ENCODE peak calls at places on chromosome 3, in four cellular contexts. A is AG10803, M is GM12865, K is astrocyte of the spinal cord. P is an unnamed sample.

GRCh38 chr3:33879540-33879939 is 81.1 kb downstream of the PDCD6IP start:
- DNase-seq in A (no peak), M (no peak), K (no peak), P (no peak)

GRCh38 chr3:151305081-151305777 is 11.4 kb downstream of the GPR87 start:
- DNase-seq in A (peak), M (no peak), K (peak), P (peak)

GRCh38 chr3:172625404-172625803 is 85.5 kb downstream of the NCEH1 start:
- DNase-seq in A (peak), M (no peak), K (no peak), P (no peak)

GRCh38 chr3:30084971-30085403 is 521.4 kb upstream of the TGFBR2 start:
- DNase-seq in A (no peak), M (no peak), K (peak), P (no peak)

GRCh38 chr3:37899101-37899707 is 37.5 kb downstream of the CTDSPL start:
- DNase-seq in A (no peak), M (peak), K (no peak), P (no peak)

GRCh38 chr3:63132456-63133250 is 145.5 kb upstream of the SYNPR start:
- DNase-seq in A (peak), M (no peak), K (no peak), P (no peak)

GRCh38 chr3:184600685-184601377 is 39.2 kb downstream of the EPHB3 start:
- DNase-seq in A (no peak), M (no peak), K (no peak), P (no peak)

GRCh38 chr3:155195558-155195957 is 97.9 kb downstream of the STRIT1 start:
- DNase-seq in A (no peak), M (no peak), K (no peak), P (no peak)

GRCh38 chr3:38985581-38985980 is 66.2 kb downstream of the SCN11A start:
- DNase-seq in A (peak), M (no peak), K (peak), P (peak)

GRCh38 chr3:121228971-121229370 is 316.8 kb downstream of the POLQ start:
- DNase-seq in A (no peak), M (no peak), K (no peak), P (no peak)

GRCh38 chr3:168436327-168436726 is 340.6 kb upstream of the GOLIM4 start:
- DNase-seq in A (no peak), M (no peak), K (no peak), P (no peak)

GRCh38 chr3:31300802-31301443 is 231.8 kb upstream of the STT3B start:
- DNase-seq in A (no peak), M (no peak), K (no peak), P (no peak)

GRCh38 chr3:153350420-153350819 is 188.4 kb downstream of the RAP2B start:
- DNase-seq in A (peak), M (no peak), K (peak), P (peak)

GRCh38 chr3:33278106-33278672 is 947 bp downstream of the FBXL2 start:
- DNase-seq in A (no peak), M (no peak), K (peak), P (peak)

GRCh38 chr3:186060222-186060621 is 48.7 kb downstream of the ETV5 start:
- DNase-seq in A (no peak), M (peak), K (no peak), P (no peak)

GRCh38 chr3:62125376-62125775 is 248.0 kb downstream of the FEZF2 start:
- DNase-seq in A (no peak), M (no peak), K (no peak), P (no peak)

GRCh38 chr3:161081675-161082462 is 23.3 kb downstream of the B3GALNT1 start:
- DNase-seq in A (no peak), M (peak), K (no peak), P (no peak)

GRCh38 chr3:63791974-63792373 is 27.1 kb upstream of the C3orf49 start:
- DNase-seq in A (peak), M (peak), K (peak), P (peak)

GRCh38 chr3:10738688-10739372 is 77.2 kb upstream of the SLC6A11 start:
- DNase-seq in A (peak), M (peak), K (peak), P (peak)

GRCh38 chr3:160098946-160099626 is 110.5 kb downstream of the IL12A start:
- DNase-seq in A (no peak), M (no peak), K (no peak), P (no peak)

GRCh38 chr3:100062665-100063064 is 51.6 kb downstream of the FILIP1L start:
- DNase-seq in A (no peak), M (no peak), K (no peak), P (no peak)
- TF ChIP-seq CTCF in A (no peak), M (no peak), K (no peak), P (no peak)

GRCh38 chr3:112200317-112200666 is 67.2 kb upstream of the GCSAM start:
- DNase-seq in A (no peak), M (no peak), K (no peak), P (no peak)

GRCh38 chr3:112197131-112197530 is 64.1 kb upstream of the GCSAM start:
- DNase-seq in A (no peak), M (no peak), K (no peak), P (no peak)

GRCh38 chr3:112199622-112200316 is 66.7 kb upstream of the GCSAM start:
- DNase-seq in A (peak), M (no peak), K (peak), P (peak)
- TF ChIP-seq CTCF in A (no peak), M (no peak), K (no peak), P (peak)

DNA sequence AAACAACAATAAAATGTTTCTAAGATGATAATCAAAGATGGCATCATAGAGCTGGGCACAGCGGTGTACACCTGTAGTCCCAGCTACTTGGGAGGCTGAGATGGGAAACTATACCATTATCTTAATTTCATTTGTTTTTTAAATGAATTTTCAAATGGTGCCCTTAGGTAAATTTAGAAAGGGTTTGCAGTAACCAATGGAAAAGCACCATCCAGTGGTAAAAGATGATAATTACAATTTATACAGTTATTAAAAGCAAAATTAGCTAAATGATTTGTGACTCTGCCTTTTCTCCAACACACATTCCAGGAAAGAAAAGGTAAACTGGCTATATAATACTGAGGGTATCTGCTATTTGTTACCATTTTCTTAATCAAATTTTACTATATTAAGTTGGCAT is 14.4 kb upstream of the ANKRD28 start:
- DNase-seq in A (peak), M (peak), K (peak), P (peak)
- TF ChIP-seq CTCF in A (peak), M (peak), K (peak), P (peak)

GRCh38 chr3:17800232-17800631 is 57.8 kb upstream of the TBC1D5 start:
- DNase-seq in A (no peak), M (no peak), K (no peak), P (peak)

GRCh38 chr3:17799312-17799711 is 56.9 kb upstream of the TBC1D5 start:
- DNase-seq in A (no peak), M (no peak), K (no peak), P (no peak)

GRCh38 chr3:17795280-17795679 is 52.8 kb upstream of the TBC1D5 start:
- DNase-seq in A (no peak), M (no peak), K (no peak), P (no peak)

GRCh38 chr3:17795733-17796132 is 53.3 kb upstream of the TBC1D5 start:
- DNase-seq in A (no peak), M (no peak), K (no peak), P (no peak)

DNA sequence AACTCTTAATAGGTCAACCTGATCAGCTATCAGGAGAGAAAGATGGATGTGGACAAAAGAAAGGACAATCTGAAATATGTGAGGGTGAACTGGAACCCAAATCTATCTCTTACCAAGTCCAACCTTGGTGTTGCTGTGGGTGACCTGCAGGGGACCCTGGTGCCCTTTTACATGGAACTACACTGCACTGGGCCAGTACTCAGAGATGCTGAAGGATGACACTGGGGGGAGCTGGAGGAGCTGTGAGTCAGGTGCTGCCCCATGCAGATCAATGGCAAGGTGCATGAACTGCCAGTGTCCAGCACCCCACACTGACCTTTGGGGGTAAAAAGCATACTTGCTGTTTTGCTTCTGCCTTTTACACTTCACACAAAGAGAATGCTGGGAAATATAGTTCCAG is 55.6 kb upstream of the TBC1D5 start:
- DNase-seq in A (no peak), M (peak), K (no peak), P (no peak)
- TF ChIP-seq CTCF in A (no peak), M (no peak), K (no peak), P (peak)

P was measured in HFFc6.